ENCODE peak calls at places on chromosome 12, in seven cellular contexts. G, V, Z, C, K, P and X are unnamed samples.

GRCh38 chr12:15721716-15722115 is 67.5 kb downstream of the EPS8 start:
- DNase-seq in V (peak), P (no peak), C (no peak), K (no peak), G (no peak), Z (no peak), X (no peak)

GRCh38 chr12:72271401-72271740 is 799 bp upstream of the TRHDE start:
- DNase-seq in P (no peak), K (peak), C (no peak), V (peak), Z (no peak), G (peak), X (peak)

GRCh38 chr12:4114986-4115385 is 158.6 kb upstream of the CCND2 start:
- DNase-seq in Z (peak), G (no peak), V (no peak), P (no peak), K (peak), C (peak), X (no peak)

GRCh38 chr12:121949643-121950397 is 31.4 kb downstream of the CFAP251 start:
- DNase-seq in C (peak), P (peak), K (no peak), G (no peak), Z (no peak), V (peak), X (peak)

GRCh38 chr12:57771271-57771872 is 533 bp downstream of the METTL1 start:
- DNase-seq in Z (peak), K (peak), C (peak), G (peak), P (peak), V (peak), X (peak)

GRCh38 chr12:47734725-47735480 is 9.6 kb upstream of the ENDOU start:
- DNase-seq in C (peak), K (peak), V (no peak), P (no peak), Z (peak), G (no peak), X (no peak)

GRCh38 chr12:47193066-47193465 is 113.3 kb upstream of the AMIGO2 start:
- DNase-seq in K (no peak), P (no peak), C (no peak), G (no peak), Z (no peak), V (no peak), X (no peak)

GRCh38 chr12:26028953-26029740 is 70.7 kb downstream of the RASSF8 start:
- DNase-seq in C (peak), P (peak), V (peak), G (peak), Z (no peak), K (no peak), X (peak)

GRCh38 chr12:91400249-91400648 is 217.6 kb upstream of the DCN start:
- DNase-seq in Z (no peak), G (no peak), K (no peak), V (no peak), C (peak), P (no peak), X (no peak)

GRCh38 chr12:11830298-11830937 is 180.9 kb downstream of the ETV6 start:
- DNase-seq in C (no peak), Z (no peak), G (no peak), K (no peak), V (no peak), P (no peak), X (no peak)

GRCh38 chr12:2154050-2154449 is 101.3 kb downstream of the CACNA1C start:
- DNase-seq in V (peak), C (no peak), P (no peak), G (no peak), K (no peak), Z (no peak), X (peak)

GRCh38 chr12:12004524-12004923 is 66.2 kb upstream of the BCL2L14 start:
- DNase-seq in G (no peak), K (no peak), P (no peak), C (no peak), Z (no peak), V (no peak), X (no peak)

GRCh38 chr12:107448198-107448597 is 237.4 kb upstream of the PWP1 start:
- DNase-seq in P (no peak), V (peak), G (peak), Z (peak), C (peak), K (peak), X (no peak)

GRCh38 chr12:4369548-4369947 is 10.0 kb downstream of the FGF23 start:
- DNase-seq in K (no peak), C (no peak), G (no peak), P (no peak), Z (no peak), V (no peak), X (no peak)

DNA sequence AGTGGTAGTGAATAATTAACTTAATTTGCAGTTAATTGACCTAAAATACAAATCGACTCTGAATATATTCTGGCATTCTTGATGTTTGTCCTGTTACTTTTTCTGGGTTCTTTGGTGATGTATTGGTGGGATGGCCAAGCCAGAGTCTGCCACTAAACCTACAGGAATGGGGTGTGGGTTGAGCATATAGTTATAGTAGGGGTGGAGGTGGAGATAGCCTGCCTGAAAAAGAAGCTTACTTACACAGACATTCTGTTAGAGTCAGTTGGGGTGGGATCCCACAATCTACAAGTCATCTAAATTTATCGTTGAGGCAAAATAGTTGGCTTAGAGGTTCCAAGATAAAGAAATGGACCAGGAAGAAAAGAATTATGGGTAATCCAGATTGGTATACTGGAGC is 787.7 kb downstream of the TMTC2 start:
- DNase-seq in K (no peak), C (no peak), V (no peak), G (no peak), Z (no peak), P (no peak), X (no peak)
- H2BK120ac ChIP-seq in K (no peak), C (no peak), V (no peak), G (no peak), Z (no peak), P (no peak), X (no peak)

DNA sequence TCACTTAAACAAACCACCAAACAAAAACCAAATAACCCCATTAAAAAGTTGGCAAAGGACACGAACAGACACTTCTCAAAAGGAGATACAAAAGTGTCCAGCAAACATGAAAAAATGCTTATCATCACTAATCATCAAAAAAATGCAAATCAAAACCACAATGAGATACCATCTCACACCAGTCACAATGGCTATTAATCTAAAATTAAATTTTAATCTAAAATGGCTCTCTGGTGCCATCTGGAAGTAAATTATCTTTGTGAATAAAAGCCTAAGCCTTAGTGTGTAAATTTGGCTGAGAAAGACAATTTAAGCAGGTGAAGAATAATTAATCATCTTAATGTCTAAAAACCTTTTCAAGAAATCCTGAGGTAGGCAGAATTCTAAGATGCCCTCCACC is 204.5 kb upstream of the PPFIA2 start:
- DNase-seq in K (no peak), V (no peak), C (no peak), Z (no peak), P (no peak), G (no peak), X (no peak)
- H2BK120ac ChIP-seq in K (no peak), V (no peak), C (no peak), Z (no peak), P (no peak), G (no peak), X (no peak)

GRCh38 chr12:110698171-110698902 is 9.4 kb upstream of the HVCN1 start:
- DNase-seq in C (peak), G (peak), V (peak), Z (peak), P (peak), K (peak), X (peak)
- H2BK120ac ChIP-seq in C (no peak), G (no peak), V (no peak), Z (no peak), P (no peak), K (no peak), X (no peak)

DNA sequence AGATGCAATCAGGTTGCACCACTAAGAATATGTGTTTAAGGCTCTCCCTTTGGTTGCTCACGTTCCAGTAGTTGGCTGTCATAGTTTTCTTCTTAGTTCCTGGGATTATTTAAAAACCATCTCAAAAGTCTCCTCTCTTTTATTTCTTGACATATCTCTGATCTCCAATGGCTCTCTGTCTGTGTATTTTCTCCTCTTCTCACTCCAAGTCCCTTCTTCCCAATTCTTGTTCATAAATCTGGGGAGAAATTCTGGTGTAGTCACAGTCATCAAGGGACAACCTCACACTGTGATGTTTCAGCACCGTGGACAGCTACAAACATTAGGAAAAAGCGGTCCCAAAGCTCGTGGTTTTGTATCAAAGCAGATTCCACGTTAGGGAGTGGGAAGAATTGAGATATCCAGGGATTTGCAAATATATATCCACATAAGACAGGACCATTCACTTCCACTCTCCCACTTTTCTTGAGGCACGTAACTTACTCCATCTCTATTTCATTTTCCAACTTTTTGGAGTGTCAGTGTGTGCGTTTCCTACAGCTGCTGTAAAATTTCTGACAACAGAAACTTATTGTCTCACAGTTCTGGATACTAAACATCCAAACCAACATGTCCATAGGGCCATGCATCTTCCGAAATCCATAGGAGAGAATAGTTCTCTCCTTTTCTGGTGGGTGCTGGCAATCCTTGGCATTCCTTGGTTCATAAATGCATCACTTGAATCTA is 80.6 kb upstream of the TMEM233 start:
- DNase-seq in Z (no peak), V (no peak), K (peak), P (no peak), C (peak), G (peak), X (no peak)
- H2BK120ac ChIP-seq in Z (no peak), V (no peak), K (no peak), P (no peak), C (no peak), G (no peak), X (no peak)

GRCh38 chr12:98983647-98984046 is 338.6 kb downstream of the APAF1 start:
- DNase-seq in P (no peak), V (no peak), G (no peak), Z (no peak), K (no peak), C (no peak), X (no peak)

GRCh38 chr12:98990648-98991047 is 345.6 kb downstream of the APAF1 start:
- DNase-seq in P (peak), Z (no peak), C (no peak), V (no peak), G (no peak), K (no peak), X (no peak)

GRCh38 chr12:98980508-98980907 is 335.4 kb downstream of the APAF1 start:
- DNase-seq in K (no peak), G (no peak), Z (no peak), V (no peak), P (no peak), C (no peak), X (no peak)

GRCh38 chr12:98985156-98985555 is 340.1 kb downstream of the APAF1 start:
- DNase-seq in P (no peak), Z (no peak), V (no peak), G (no peak), K (no peak), C (no peak), X (no peak)
- H2BK120ac ChIP-seq in P (no peak), Z (no peak), V (no peak), G (no peak), K (no peak), C (no peak), X (no peak)

GRCh38 chr12:132673288-132674179 is 13.6 kb downstream of the POLE start:
- DNase-seq in P (no peak), G (no peak), C (no peak), Z (no peak), K (no peak), V (no peak), X (no peak)
- H2BK120ac ChIP-seq in P (no peak), G (no peak), C (no peak), Z (no peak), K (no peak), V (no peak), X (no peak)

GRCh38 chr12:116458492-116458891 is 100.7 kb upstream of the MAP1LC3B2 start:
- DNase-seq in G (no peak), C (no peak), K (no peak), V (no peak), P (no peak), Z (no peak), X (no peak)
- H2BK120ac ChIP-seq in G (no peak), C (no peak), K (no peak), V (no peak), P (no peak), Z (no peak), X (no peak)

DNA sequence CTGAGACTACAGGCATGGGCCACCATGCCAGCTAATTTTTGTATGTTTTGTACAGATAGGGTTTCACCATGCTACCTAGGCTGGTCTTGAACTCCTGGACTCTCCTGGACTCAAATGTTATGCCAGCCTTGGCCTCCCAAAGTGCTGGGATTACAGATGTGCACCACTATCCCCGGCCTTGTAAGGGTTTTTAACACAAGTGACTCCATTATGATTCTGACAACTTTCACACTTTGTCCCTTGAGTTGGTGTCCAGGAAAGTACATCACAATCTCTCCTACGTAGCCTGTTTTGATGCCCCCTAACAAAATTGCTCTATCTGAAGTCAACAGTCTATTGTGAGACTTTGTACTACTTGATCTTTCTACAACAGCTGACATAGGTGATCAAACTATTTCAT is 11.4 kb upstream of the METAP2 start:
- DNase-seq in V (no peak), C (no peak), K (no peak), Z (no peak), G (no peak), P (no peak), X (no peak)
- H2BK120ac ChIP-seq in V (no peak), C (no peak), K (no peak), Z (no peak), G (no peak), P (no peak), X (no peak)

DNA sequence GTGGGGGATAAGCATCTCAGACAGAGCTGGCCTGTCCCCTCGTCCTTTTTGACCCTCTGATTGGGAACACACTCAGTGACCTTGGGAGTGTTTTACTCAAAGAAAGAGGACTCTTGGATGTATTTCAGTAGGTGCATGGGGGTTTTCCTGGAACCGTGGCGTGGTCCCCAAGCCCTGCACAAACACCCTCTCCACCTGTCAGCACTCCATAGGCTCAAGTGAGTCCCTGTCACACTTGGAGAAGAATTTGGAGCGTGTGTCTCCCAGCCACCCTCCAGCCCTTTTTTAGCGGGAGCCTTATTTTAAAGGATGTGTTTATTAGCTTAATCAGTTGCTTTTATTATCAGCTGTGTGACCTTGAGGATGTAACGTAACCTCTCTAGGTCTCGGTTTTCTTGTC is 37.3 kb upstream of the TBX3 start:
- DNase-seq in Z (no peak), K (no peak), P (no peak), C (no peak), G (no peak), V (no peak), X (no peak)
- H2BK120ac ChIP-seq in Z (no peak), K (no peak), P (no peak), C (no peak), G (no peak), V (no peak), X (no peak)